ENCODE peak calls at places on chromosomes 13 and 19, in nine cellular contexts. M is Daoy, V is hippocampal formation, A is naive B cell, Q is nephron progenitor cell, J is NCI-H524 treated with DMSO at 0.1 percent for 48 hours, B is GM23338, I is left ventricle myocardium inferior, T is IMR-90. W is an unnamed sample.

GRCh38 chr19:13841339-13842293 is 35.3 kb upstream of the NANOS3 start:
- DNase-seq in B (no peak), I (no peak), A (no peak), Q (no peak), T (no peak), M (peak), J (no peak), V (no peak), W (no peak)

GRCh38 chr19:35860818-35861639 is 4.3 kb downstream of the KIRREL2 start:
- DNase-seq in M (no peak), J (no peak), I (no peak), A (no peak), B (peak), V (no peak), Q (peak), T (no peak), W (peak)

GRCh38 chr13:39577203-39577602 is 25.8 kb downstream of the LHFPL6 start:
- DNase-seq in T (no peak), B (no peak), J (no peak), Q (no peak), M (no peak), V (no peak), A (no peak), I (no peak), W (no peak)

GRCh38 chr13:43057653-43058317 is 34.4 kb downstream of the DNAJC15 start:
- DNase-seq in Q (no peak), B (peak), M (peak), V (no peak), I (no peak), T (no peak), J (no peak), A (no peak), W (no peak)

GRCh38 chr13:26538363-26539317 is 18.8 kb upstream of the WASF3 start:
- DNase-seq in I (no peak), M (no peak), A (no peak), T (no peak), J (peak), Q (no peak), V (no peak), B (no peak), W (no peak)

GRCh38 chr19:30227661-30228112 is 144.5 kb upstream of the ZNF536 start:
- DNase-seq in A (peak), M (peak), V (peak), Q (peak), J (no peak), B (peak), I (peak), T (peak), W (no peak)

GRCh38 chr19:48064509-48064908 is 20.6 kb upstream of the CABP5 start:
- DNase-seq in J (no peak), I (no peak), B (peak), Q (no peak), M (no peak), A (no peak), V (no peak), T (peak), W (no peak)

GRCh38 chr19:3097442-3097871 is 3.3 kb downstream of the GNA11 start:
- DNase-seq in Q (no peak), I (no peak), V (no peak), T (no peak), M (no peak), J (no peak), B (no peak), A (no peak), W (no peak)

W was measured in retinal pigment epithelial cell.